ENCODE peak calls at places on chromosomes 12 and 14, in five cellular contexts. R is caudate nucleus, Q is esophagus squamous epithelium, E is brain microvascular endothelial cell, V is neural progenitor cell. P is an unnamed sample.

GRCh38 chr14:69928111-69928523 is 48.9 kb downstream of the SMOC1 start:
- DNase-seq in R (no peak), Q (no peak), E (peak; percentile 12), V (no peak), P (no peak)

GRCh38 chr12:132251310-132251709 is 78.1 kb downstream of the GALNT9 start:
- DNase-seq in R (no peak), Q (no peak), E (no peak), V (no peak), P (no peak)

GRCh38 chr14:56172571-56172971 is 54.4 kb downstream of the PELI2 start:
- DNase-seq in R (no peak), Q (no peak), E (peak; percentile 61), V (no peak), P (peak; percentile 6)

GRCh38 chr12:111102062-111102735 is 181.8 kb upstream of the MYL2 start:
- DNase-seq in R (no peak), Q (no peak), E (no peak), V (no peak), P (peak; percentile 50)

GRCh38 chr12:3571323-3571722 is 80.3 kb downstream of the PRMT8 start:
- DNase-seq in R (no peak), Q (no peak), E (no peak), V (no peak), P (peak; percentile 6)

GRCh38 chr12:3537916-3538690 is 47.1 kb downstream of the PRMT8 start:
- DNase-seq in R (no peak), Q (no peak), E (no peak), V (no peak), P (no peak)

GRCh38 chr12:91272456-91273063 is 89.9 kb upstream of the DCN start:
- DNase-seq in R (no peak), Q (no peak), E (peak; percentile 11), V (peak; percentile 58), P (no peak)

GRCh38 chr12:123957191-123957590 is 15.4 kb downstream of the CCDC92 start:
- DNase-seq in R (no peak), Q (no peak), E (no peak), V (no peak), P (no peak)

GRCh38 chr14:48563465-48563864 is 888.1 kb upstream of the MDGA2 start:
- DNase-seq in R (no peak), Q (no peak), E (no peak), V (peak; percentile 9), P (peak; percentile 89)

GRCh38 chr12:127650626-127651025 is 616.3 kb upstream of the TMEM132C start:
- DNase-seq in R (no peak), Q (no peak), E (peak; percentile 70), V (no peak), P (no peak)

GRCh38 chr14:86999076-86999475 is 993.9 kb downstream of the GALC start:
- DNase-seq in R (no peak), Q (no peak), E (no peak), V (no peak), P (no peak)

GRCh38 chr12:113098428-113099028 is 37.0 kb downstream of the RASAL1 start:
- DNase-seq in R (peak; percentile 73), Q (peak; percentile 26), E (peak; percentile 71), V (peak; percentile 82), P (peak; percentile 92)

GRCh38 chr14:75141967-75142366 is 15.1 kb upstream of the NEK9 start:
- DNase-seq in R (no peak), Q (no peak), E (peak; percentile 38), V (peak; percentile 24), P (no peak)

GRCh38 chr14:54881761-54882401 is 20.7 kb downstream of the GCH1 start:
- DNase-seq in R (no peak), Q (no peak), E (no peak), V (no peak), P (no peak)

GRCh38 chr12:16076553-16076952 is 165.4 kb downstream of the DERA start:
- DNase-seq in R (no peak), Q (no peak), E (no peak), V (peak; percentile 72), P (no peak)

GRCh38 chr12:103331643-103332042 is 164.1 kb downstream of the C12orf42 start:
- DNase-seq in R (no peak), Q (no peak), E (no peak), V (no peak), P (no peak)

GRCh38 chr12:96587691-96588090 is 98.3 kb downstream of the CFAP54 start:
- DNase-seq in R (no peak), Q (no peak), E (no peak), V (no peak), P (peak; percentile 11)

GRCh38 chr14:68127166-68127565 is 307.6 kb downstream of the RAD51B start:
- DNase-seq in R (no peak), Q (no peak), E (no peak), V (no peak), P (no peak)

GRCh38 chr14:63671987-63672386 is 30.3 kb upstream of the WDR89 start:
- DNase-seq in R (no peak), Q (no peak), E (no peak), V (no peak), P (no peak)

GRCh38 chr12:24066865-24067264 is 117.4 kb upstream of the SOX5 start:
- DNase-seq in R (no peak), Q (no peak), E (peak; percentile 77), V (no peak), P (peak; percentile 22)

DNA sequence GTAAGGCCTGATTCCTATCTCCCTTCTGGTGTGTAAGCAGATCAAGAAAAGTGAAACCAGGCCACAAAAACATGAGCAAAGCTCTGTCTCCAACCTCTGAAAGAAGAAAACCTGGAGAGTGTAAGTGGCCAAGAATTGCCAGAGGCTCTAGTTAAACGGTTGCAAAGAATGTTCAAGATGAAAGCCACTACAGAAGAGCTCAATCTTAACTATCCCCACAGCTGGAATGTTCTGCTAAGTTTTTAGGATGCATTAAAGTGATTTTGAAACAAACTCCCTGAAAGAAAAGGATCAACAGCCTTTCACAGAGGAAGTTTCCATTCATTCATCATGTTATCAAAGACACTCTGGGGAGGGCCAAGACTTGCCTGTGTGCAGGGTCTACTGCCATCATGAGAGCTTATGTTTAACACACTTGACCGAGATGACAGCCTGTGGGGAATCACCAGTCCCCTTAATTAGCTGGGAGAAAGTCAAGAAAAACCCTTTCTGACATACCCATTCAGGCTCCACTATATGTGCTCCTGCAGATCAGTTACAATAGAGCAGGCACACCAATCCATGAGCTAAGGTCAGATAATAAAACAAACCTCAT is 128.0 kb upstream of the OVCH1 start:
- DNase-seq in R (no peak), Q (no peak), E (no peak), V (no peak), P (no peak)
- H3K27ac ChIP-seq in R (no peak overlapping the region), Q (no peak overlapping the region), E (no peak overlapping the region), V (no peak overlapping the region), P (no peak overlapping the region)

DNA sequence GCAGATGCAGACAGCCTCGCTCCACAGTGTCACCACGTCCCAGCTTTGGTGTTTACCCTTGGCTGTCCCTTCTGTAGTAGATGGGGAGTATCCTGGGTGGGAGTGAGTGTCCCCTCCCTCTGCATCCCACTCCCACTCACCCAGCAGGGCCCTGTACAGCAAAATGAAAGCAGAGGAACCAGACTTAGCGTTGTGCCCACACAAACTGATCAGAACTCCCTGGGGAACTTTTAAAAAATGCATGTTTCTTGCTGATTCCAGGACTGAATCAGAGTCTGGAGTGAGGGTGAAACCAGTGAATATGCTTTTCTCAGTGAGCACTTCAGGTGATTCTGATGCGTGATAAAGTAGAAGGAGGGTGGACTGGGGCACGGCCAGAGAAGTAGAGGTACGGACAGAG is 2.9 kb downstream of the ACVRL1 start:
- DNase-seq in R (no peak), Q (no peak), E (no peak), V (no peak), P (no peak)
- H3K27ac ChIP-seq in R (peak overlapping the region; percentile 9), Q (peak overlapping the region; percentile 0), E (no peak overlapping the region), V (no peak overlapping the region), P (no peak overlapping the region)

GRCh38 chr14:34050606-34051005 is 99.7 kb upstream of the EGLN3 start:
- DNase-seq in R (no peak), Q (no peak), E (no peak), V (no peak), P (no peak)

GRCh38 chr14:34053666-34054065 is 102.8 kb upstream of the EGLN3 start:
- DNase-seq in R (no peak), Q (no peak), E (no peak), V (no peak), P (no peak)

GRCh38 chr14:34049769-34050168 is 98.9 kb upstream of the EGLN3 start:
- DNase-seq in R (no peak), Q (no peak), E (no peak), V (no peak), P (no peak)

GRCh38 chr14:34051966-34052657 is 101.2 kb upstream of the EGLN3 start:
- DNase-seq in R (no peak), Q (no peak), E (no peak), V (no peak), P (peak; percentile 95)

GRCh38 chr14:34052658-34053014 is 101.8 kb upstream of the EGLN3 start:
- DNase-seq in R (no peak), Q (no peak), E (peak; percentile 27), V (no peak), P (peak; percentile 63)
- H3K27ac ChIP-seq in R (no peak overlapping the region), Q (no peak overlapping the region), E (no peak overlapping the region), V (no peak overlapping the region), P (no peak overlapping the region)

GRCh38 chr12:28367993-28368392 is 177.7 kb downstream of the CCDC91 start:
- DNase-seq in R (no peak), Q (no peak), E (no peak), V (no peak), P (no peak)
- H3K27ac ChIP-seq in R (no peak overlapping the region), Q (no peak overlapping the region), E (no peak overlapping the region), V (no peak overlapping the region), P (no peak overlapping the region)

GRCh38 chr14:52266179-52266578 is 1.3 kb upstream of the PTGDR start:
- DNase-seq in R (no peak), Q (no peak), E (peak; percentile 80), V (no peak), P (no peak)
- H3K27ac ChIP-seq in R (no peak overlapping the region), Q (no peak overlapping the region), E (peak overlapping the region; percentile 41), V (no peak overlapping the region), P (no peak overlapping the region)

GRCh38 chr12:119090276-119090675 is 88.5 kb upstream of the HSPB8 start:
- DNase-seq in R (no peak), Q (no peak), E (no peak), V (peak; percentile 23), P (no peak)
- H3K27ac ChIP-seq in R (no peak overlapping the region), Q (no peak overlapping the region), E (no peak overlapping the region), V (no peak overlapping the region), P (no peak overlapping the region)

GRCh38 chr14:98120831-98121464 is 1151.0 kb downstream of the BCL11B start:
- DNase-seq in R (no peak), Q (no peak), E (peak; percentile 3), V (no peak), P (peak; percentile 90)
- H3K27ac ChIP-seq in R (peak overlapping the region; percentile 54), Q (no peak overlapping the region), E (no peak overlapping the region), V (no peak overlapping the region), P (peak overlapping the region; percentile 74)

GRCh38 chr12:25388216-25388615 is 137.5 kb upstream of the KRAS start:
- DNase-seq in R (no peak), Q (no peak), E (no peak), V (no peak), P (no peak)
- H3K27ac ChIP-seq in R (no peak overlapping the region), Q (no peak overlapping the region), E (no peak overlapping the region), V (no peak overlapping the region), P (no peak overlapping the region)

GRCh38 chr12:89353823-89354629 is 1.7 kb upstream of the DUSP6 start:
- DNase-seq in R (peak; percentile 61), Q (peak; percentile 23), E (peak; percentile 51), V (peak; percentile 91), P (peak; percentile 91)
- H3K27ac ChIP-seq in R (peak overlapping the region; percentile 91), Q (peak overlapping the region; percentile 97), E (peak overlapping the region; percentile 89), V (peak overlapping the region; percentile 96), P (peak overlapping the region; percentile 86)

P was measured in foreskin keratinocyte.